ENCODE peak calls at places on chromosomes 6 and 20, in five cellular contexts. One of them, this sample, is unnamed.

GRCh38 chr6:115890238-115890637 is 170.5 kb downstream of the FRK start:
- DNase-seq in GM12878: no peak
- DNase-seq in K562: no peak
- DNase-seq in HepG2: no peak
- DNase-seq in IMR-90: no peak
- DNase-seq in this sample: no peak

GRCh38 chr20:11569163-11569562 is 348.5 kb upstream of the BTBD3 start:
- DNase-seq in GM12878: no peak
- DNase-seq in K562: no peak
- DNase-seq in HepG2: no peak
- DNase-seq in IMR-90: no peak
- DNase-seq in this sample: no peak

GRCh38 chr6:15662246-15663056 is at the start of gene DTNBP1:
- DNase-seq in IMR-90: peak
- DNase-seq in K562: peak
- DNase-seq in HepG2: peak
- DNase-seq in GM12878: peak
- DNase-seq in this sample: no peak

GRCh38 chr20:9117548-9117947 is 48.7 kb downstream of the PLCB4 start:
- DNase-seq in K562: no peak
- DNase-seq in GM12878: no peak
- DNase-seq in HepG2: no peak
- DNase-seq in IMR-90: no peak
- DNase-seq in this sample: no peak

GRCh38 chr20:60921021-60921622 is 330.9 kb upstream of the CDH4 start:
- DNase-seq in K562: peak
- DNase-seq in IMR-90: peak
- DNase-seq in GM12878: no peak
- DNase-seq in HepG2: peak
- DNase-seq in this sample: no peak

GRCh38 chr6:158047120-158047518 is 65.5 kb downstream of the SYNJ2 start:
- DNase-seq in K562: no peak
- DNase-seq in HepG2: no peak
- DNase-seq in GM12878: no peak
- DNase-seq in IMR-90: peak
- DNase-seq in this sample: no peak

GRCh38 chr20:31670371-31671228 is 32.9 kb downstream of the COX4I2 start:
- DNase-seq in HepG2: no peak
- DNase-seq in IMR-90: peak
- DNase-seq in K562: peak
- DNase-seq in GM12878: no peak
- DNase-seq in this sample: no peak

GRCh38 chr6:33616913-33617312 is 4.2 kb upstream of the ITPR3 start:
- DNase-seq in IMR-90: no peak
- DNase-seq in HepG2: no peak
- DNase-seq in GM12878: no peak
- DNase-seq in K562: no peak
- DNase-seq in this sample: no peak

GRCh38 chr6:108946695-108947094 is 98.5 kb downstream of the ARMC2 start:
- DNase-seq in GM12878: no peak
- DNase-seq in K562: no peak
- DNase-seq in IMR-90: peak
- DNase-seq in HepG2: no peak
- DNase-seq in this sample: no peak

GRCh38 chr6:99119109-99120031 is 171.6 kb upstream of the FBXL4 start:
- DNase-seq in GM12878: no peak
- DNase-seq in K562: peak
- DNase-seq in HepG2: peak
- DNase-seq in IMR-90: peak
- DNase-seq in this sample: peak

GRCh38 chr6:127938701-127939100 is 37.8 kb upstream of the THEMIS start:
- DNase-seq in IMR-90: peak
- DNase-seq in HepG2: no peak
- DNase-seq in K562: no peak
- DNase-seq in GM12878: no peak
- DNase-seq in this sample: no peak

GRCh38 chr20:12598894-12599293 is 409.9 kb upstream of the SPTLC3 start:
- DNase-seq in IMR-90: no peak
- DNase-seq in K562: no peak
- DNase-seq in HepG2: no peak
- DNase-seq in GM12878: no peak
- DNase-seq in this sample: no peak

GRCh38 chr6:126156973-126157372 is 170.6 kb downstream of the TRMT11 start:
- DNase-seq in GM12878: peak
- DNase-seq in IMR-90: no peak
- DNase-seq in HepG2: no peak
- DNase-seq in K562: peak
- DNase-seq in this sample: no peak

GRCh38 chr20:25198663-25199363 is 3.3 kb downstream of the ENTPD6 start:
- DNase-seq in GM12878: no peak
- DNase-seq in HepG2: no peak
- DNase-seq in K562: no peak
- DNase-seq in IMR-90: no peak
- DNase-seq in this sample: no peak

GRCh38 chr6:55652429-55652828 is 73.4 kb upstream of the HMGCLL1 start:
- DNase-seq in GM12878: no peak
- DNase-seq in K562: no peak
- DNase-seq in HepG2: no peak
- DNase-seq in IMR-90: no peak
- DNase-seq in this sample: no peak

GRCh38 chr20:17634666-17635319 is 47.2 kb downstream of the RRBP1 start:
- DNase-seq in GM12878: no peak
- DNase-seq in K562: no peak
- DNase-seq in IMR-90: no peak
- DNase-seq in HepG2: no peak
- DNase-seq in this sample: no peak

GRCh38 chr6:127481628-127482027 is 22.4 kb upstream of the KIAA0408 start:
- DNase-seq in HepG2: no peak
- DNase-seq in IMR-90: peak
- DNase-seq in K562: no peak
- DNase-seq in GM12878: no peak
- DNase-seq in this sample: no peak

GRCh38 chr6:161549977-161550655 is 276.3 kb upstream of the AGPAT4 start:
- DNase-seq in IMR-90: no peak
- DNase-seq in GM12878: no peak
- DNase-seq in HepG2: peak
- DNase-seq in K562: peak
- DNase-seq in this sample: no peak

GRCh38 chr6:44489912-44490604 is 102.6 kb downstream of the CDC5L start:
- DNase-seq in GM12878: no peak
- DNase-seq in HepG2: no peak
- DNase-seq in K562: no peak
- DNase-seq in IMR-90: peak
- DNase-seq in this sample: no peak

DNA sequence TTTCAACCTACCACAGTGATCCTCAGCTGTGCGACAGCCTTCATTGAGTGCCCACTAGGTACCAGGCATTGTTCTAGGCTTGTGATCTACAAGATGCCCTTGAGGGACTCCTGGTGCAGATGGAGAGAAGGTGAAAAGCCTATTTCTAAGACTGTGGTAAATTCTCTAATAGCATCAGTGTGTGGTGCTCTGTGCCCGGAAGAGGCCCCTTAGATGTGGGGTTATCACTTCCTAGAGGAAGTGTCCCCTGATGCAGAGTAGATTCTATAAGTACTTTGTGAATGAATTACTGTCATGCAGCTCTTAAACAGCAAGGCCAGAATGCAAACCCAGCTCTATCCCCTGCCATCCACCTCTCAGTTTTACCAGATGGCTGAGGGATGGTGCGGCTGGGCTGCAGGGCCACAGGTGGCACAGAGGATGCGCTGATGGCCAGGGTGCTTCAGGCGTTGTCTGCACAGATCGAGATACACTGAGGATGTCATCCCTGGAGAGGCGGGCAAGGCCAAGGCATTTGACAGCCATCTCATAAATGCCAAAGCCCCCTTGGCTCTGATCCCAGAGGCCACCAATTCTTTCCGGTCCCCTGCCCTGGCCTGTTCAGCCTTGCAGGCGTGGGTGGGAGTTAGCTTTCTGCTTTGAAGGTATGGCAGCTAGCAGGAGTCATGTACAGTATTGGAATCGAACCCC is 96.7 kb downstream of the TOX2 start:
- DNase-seq in K562: no peak
- DNase-seq in HepG2: no peak
- DNase-seq in GM12878: no peak
- DNase-seq in IMR-90: no peak
- DNase-seq in this sample: peak
- TF ChIP-seq MXI1 in K562: no peak
- TF ChIP-seq MXI1 in HepG2: no peak
- TF ChIP-seq MXI1 in GM12878: no peak
- TF ChIP-seq MXI1 in IMR-90: no peak
- TF ChIP-seq MXI1 in this sample: peak

GRCh38 chr20:1803216-1804128 is 91.7 kb upstream of the SIRPA start:
- DNase-seq in K562: no peak
- DNase-seq in GM12878: no peak
- DNase-seq in HepG2: no peak
- DNase-seq in IMR-90: peak
- DNase-seq in this sample: peak
- TF ChIP-seq MXI1 in K562: no peak
- TF ChIP-seq MXI1 in GM12878: no peak
- TF ChIP-seq MXI1 in HepG2: no peak
- TF ChIP-seq MXI1 in IMR-90: no peak
- TF ChIP-seq MXI1 in this sample: no peak

GRCh38 chr6:148200302-148200701 is 142.3 kb upstream of the SASH1 start:
- DNase-seq in HepG2: no peak
- DNase-seq in K562: no peak
- DNase-seq in GM12878: no peak
- DNase-seq in IMR-90: no peak
- DNase-seq in this sample: no peak

GRCh38 chr6:148199584-148199983 is 143.1 kb upstream of the SASH1 start:
- DNase-seq in GM12878: no peak
- DNase-seq in IMR-90: no peak
- DNase-seq in K562: no peak
- DNase-seq in HepG2: no peak
- DNase-seq in this sample: no peak

GRCh38 chr6:148203281-148203925 is 139.2 kb upstream of the SASH1 start:
- DNase-seq in GM12878: no peak
- DNase-seq in K562: no peak
- DNase-seq in IMR-90: peak
- DNase-seq in HepG2: no peak
- DNase-seq in this sample: no peak

GRCh38 chr6:148208298-148208697 is 134.3 kb upstream of the SASH1 start:
- DNase-seq in GM12878: no peak
- DNase-seq in HepG2: no peak
- DNase-seq in IMR-90: no peak
- DNase-seq in K562: no peak
- DNase-seq in this sample: no peak

GRCh38 chr6:148203970-148204369 is 138.7 kb upstream of the SASH1 start:
- DNase-seq in GM12878: peak
- DNase-seq in IMR-90: peak
- DNase-seq in K562: no peak
- DNase-seq in HepG2: no peak
- DNase-seq in this sample: no peak
- TF ChIP-seq MXI1 in GM12878: no peak
- TF ChIP-seq MXI1 in IMR-90: no peak
- TF ChIP-seq MXI1 in K562: no peak
- TF ChIP-seq MXI1 in HepG2: no peak
- TF ChIP-seq MXI1 in this sample: no peak

GRCh38 chr20:44728835-44729342 is 13.7 kb downstream of the CCN5 start:
- DNase-seq in IMR-90: peak
- DNase-seq in GM12878: no peak
- DNase-seq in K562: no peak
- DNase-seq in HepG2: no peak
- DNase-seq in this sample: peak
- TF ChIP-seq MXI1 in IMR-90: no peak
- TF ChIP-seq MXI1 in GM12878: no peak
- TF ChIP-seq MXI1 in K562: no peak
- TF ChIP-seq MXI1 in HepG2: no peak
- TF ChIP-seq MXI1 in this sample: no peak

GRCh38 chr6:835476-836160 is 142.7 kb upstream of the EXOC2 start:
- DNase-seq in K562: no peak
- DNase-seq in GM12878: no peak
- DNase-seq in IMR-90: no peak
- DNase-seq in HepG2: no peak
- DNase-seq in this sample: no peak
- TF ChIP-seq MXI1 in K562: no peak
- TF ChIP-seq MXI1 in GM12878: no peak
- TF ChIP-seq MXI1 in IMR-90: no peak
- TF ChIP-seq MXI1 in HepG2: no peak
- TF ChIP-seq MXI1 in this sample: no peak